ENCODE peak calls at places on chromosomes 3 and 15, in ten cellular contexts. W is psoas muscle, Y is fibroblast of the aortic adventitia, N is RWPE1, B is bronchial epithelial cell, M is HFF-Myc, R is heart left ventricle, I is Calu3, J is astrocyte of the spinal cord, D is K562. A is an unnamed sample.

GRCh38 chr3:182248349-182248880 is 536.7 kb downstream of the SOX2 start:
- DNase-seq in W (no peak), Y (no peak), N (no peak), B (no peak), M (no peak), R (no peak), I (peak; percentile 14), J (no peak), D (peak; percentile 36), A (no peak)

GRCh38 chr15:59691194-59691805 is 2.2 kb upstream of the BNIP2 start:
- DNase-seq in W (no peak), Y (peak; percentile 78), N (peak; percentile 37), B (peak; percentile 58), M (no peak), R (no peak), I (peak; percentile 66), J (peak; percentile 62), D (no peak), A (no peak)

GRCh38 chr3:65351753-65352152 is 664.0 kb upstream of the ADAMTS9 start:
- DNase-seq in W (no peak), Y (no peak), N (no peak), B (no peak), M (no peak), R (no peak), I (no peak), J (no peak), D (no peak), A (no peak)

GRCh38 chr3:197711973-197712707 is 24.6 kb downstream of the RUBCN start:
- DNase-seq in W (peak; percentile 93), Y (peak; percentile 98), N (peak; percentile 92), B (peak; percentile 98), M (peak; percentile 92), R (peak; percentile 83), I (peak; percentile 81), J (peak; percentile 98), D (peak; percentile 41), A (peak; percentile 67)

GRCh38 chr3:104909721-104910120 is 457.0 kb upstream of the ALCAM start:
- DNase-seq in W (no peak), Y (no peak), N (no peak), B (no peak), M (no peak), R (no peak), I (no peak), J (peak; percentile 13), D (no peak), A (no peak)

GRCh38 chr3:11356269-11356668 is 84.1 kb downstream of the ATG7 start:
- DNase-seq in W (no peak), Y (peak; percentile 48), N (no peak), B (no peak), M (no peak), R (no peak), I (no peak), J (peak; percentile 24), D (no peak), A (no peak)

GRCh38 chr3:197511130-197511529 is 44.6 kb downstream of the BDH1 start:
- DNase-seq in W (no peak), Y (peak; percentile 27), N (no peak), B (peak; percentile 49), M (no peak), R (no peak), I (no peak), J (peak; percentile 47), D (no peak), A (no peak)

GRCh38 chr15:36183207-36183606 is 396.2 kb upstream of the CDIN1 start:
- DNase-seq in W (no peak), Y (no peak), N (no peak), B (no peak), M (no peak), R (no peak), I (no peak), J (no peak), D (no peak), A (no peak)

DNA sequence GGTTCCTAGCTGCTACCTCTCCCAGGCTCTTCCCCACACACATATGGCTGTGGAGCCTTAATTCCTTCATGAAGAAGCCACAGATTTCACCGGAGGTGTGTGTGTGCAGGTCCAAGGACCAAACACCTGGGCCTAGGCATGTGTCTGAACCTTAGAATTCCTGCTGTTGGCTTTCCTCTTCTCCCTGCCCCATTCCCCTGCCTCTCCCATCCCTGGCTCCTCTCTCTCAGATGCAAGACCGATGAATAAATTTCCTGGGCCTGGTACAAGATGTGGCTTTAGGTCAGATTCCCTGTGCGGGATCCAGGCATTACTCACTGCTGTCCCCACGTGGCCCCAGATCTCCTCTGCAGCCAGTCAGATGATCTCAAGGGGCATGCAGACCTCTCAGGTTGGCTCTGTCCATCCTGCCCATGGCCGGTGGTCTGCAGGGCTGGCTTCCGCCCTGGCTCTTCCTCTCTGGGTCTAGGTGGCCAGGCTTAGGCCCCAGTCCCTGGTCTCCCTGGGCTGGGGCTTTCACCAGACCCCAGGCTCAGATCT is 20.4 kb downstream of the CCR9 start:
- DNase-seq in W (peak; percentile 64), Y (peak; percentile 77), N (no peak), B (peak; percentile 18), M (no peak), R (no peak), I (no peak), J (peak; percentile 56), D (peak; percentile 40), A (no peak)
- TF ChIP-seq CTCF in W (peak; percentile 34), Y (peak; percentile 71), N (no peak), B (peak; percentile 58), M (peak; percentile 70), R (no peak), I (peak; percentile 13), J (peak; percentile 73), D (peak; percentile 90), A (no peak)

GRCh38 chr15:38867556-38867955 is 302.9 kb upstream of the RASGRP1 start:
- DNase-seq in W (no peak), Y (no peak), N (no peak), B (no peak), M (no peak), R (no peak), I (no peak), J (no peak), D (no peak), A (no peak)
- TF ChIP-seq CTCF in W (no peak), Y (no peak), N (no peak), B (no peak), M (no peak), R (no peak), I (no peak), J (no peak), D (no peak), A (no peak)

GRCh38 chr15:39177561-39177960 is 403.3 kb upstream of the THBS1 start:
- DNase-seq in W (no peak), Y (no peak), N (peak; percentile 91), B (peak; percentile 100), M (no peak), R (no peak), I (no peak), J (no peak), D (no peak), A (no peak)

GRCh38 chr15:39174332-39174731 is 406.5 kb upstream of the THBS1 start:
- DNase-seq in W (no peak), Y (no peak), N (no peak), B (no peak), M (no peak), R (no peak), I (no peak), J (no peak), D (no peak), A (no peak)

GRCh38 chr15:39171944-39172368 is 408.9 kb upstream of the THBS1 start:
- DNase-seq in W (peak; percentile 46), Y (peak; percentile 98), N (peak; percentile 94), B (peak; percentile 98), M (peak; percentile 98), R (no peak), I (peak; percentile 79), J (peak; percentile 97), D (peak; percentile 17), A (no peak)

GRCh38 chr15:39173426-39173825 is 407.5 kb upstream of the THBS1 start:
- DNase-seq in W (no peak), Y (no peak), N (no peak), B (no peak), M (no peak), R (no peak), I (no peak), J (no peak), D (no peak), A (no peak)

DNA sequence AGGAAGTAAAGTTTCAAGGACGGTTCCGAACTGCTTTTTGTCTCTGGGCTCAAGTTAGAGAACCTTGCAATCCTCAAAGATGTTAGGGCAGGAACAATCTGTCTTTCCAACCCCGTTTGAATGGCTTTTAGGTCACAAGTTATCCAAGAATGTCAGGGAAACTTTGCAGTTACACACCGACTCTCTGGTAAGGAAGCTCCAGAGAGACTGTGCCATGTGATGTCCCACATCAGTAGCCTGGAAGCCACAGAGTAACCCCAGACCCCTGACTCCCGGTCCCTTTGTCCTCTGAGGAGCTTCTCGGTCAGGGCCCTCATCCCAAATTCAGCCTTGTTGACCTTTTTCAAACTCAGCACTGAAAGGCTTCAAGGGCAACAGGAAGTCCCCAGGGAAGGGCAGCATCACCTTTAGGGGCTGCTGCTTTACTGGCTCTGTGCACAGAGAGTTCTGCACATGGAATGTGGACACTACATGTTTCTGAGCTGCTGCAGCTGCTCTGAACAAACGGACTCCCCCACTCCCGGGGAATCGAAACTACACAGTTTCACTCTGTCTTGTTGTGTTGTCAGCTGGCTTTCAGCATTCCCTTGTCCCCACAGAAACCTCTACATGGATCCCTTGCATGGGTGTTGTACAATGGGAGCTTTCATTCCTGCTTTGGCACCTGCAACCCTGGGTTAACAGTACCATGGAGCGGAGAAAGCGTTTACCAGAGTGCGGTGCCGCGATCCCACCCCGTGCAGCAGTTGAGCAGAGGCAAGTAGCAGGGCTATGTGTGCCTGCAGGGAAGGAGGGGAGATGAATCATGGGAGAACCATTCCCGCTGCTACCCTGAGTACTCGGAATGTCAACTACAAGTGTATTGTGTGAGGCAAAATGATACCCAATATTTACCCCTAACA is 408.2 kb upstream of the THBS1 start:
- DNase-seq in W (no peak), Y (no peak), N (no peak), B (peak; percentile 34), M (no peak), R (no peak), I (peak; percentile 57), J (peak; percentile 77), D (no peak), A (no peak)
- TF ChIP-seq CTCF in W (no peak), Y (no peak), N (no peak), B (no peak), M (no peak), R (no peak), I (no peak), J (no peak), D (no peak), A (no peak)

DNA sequence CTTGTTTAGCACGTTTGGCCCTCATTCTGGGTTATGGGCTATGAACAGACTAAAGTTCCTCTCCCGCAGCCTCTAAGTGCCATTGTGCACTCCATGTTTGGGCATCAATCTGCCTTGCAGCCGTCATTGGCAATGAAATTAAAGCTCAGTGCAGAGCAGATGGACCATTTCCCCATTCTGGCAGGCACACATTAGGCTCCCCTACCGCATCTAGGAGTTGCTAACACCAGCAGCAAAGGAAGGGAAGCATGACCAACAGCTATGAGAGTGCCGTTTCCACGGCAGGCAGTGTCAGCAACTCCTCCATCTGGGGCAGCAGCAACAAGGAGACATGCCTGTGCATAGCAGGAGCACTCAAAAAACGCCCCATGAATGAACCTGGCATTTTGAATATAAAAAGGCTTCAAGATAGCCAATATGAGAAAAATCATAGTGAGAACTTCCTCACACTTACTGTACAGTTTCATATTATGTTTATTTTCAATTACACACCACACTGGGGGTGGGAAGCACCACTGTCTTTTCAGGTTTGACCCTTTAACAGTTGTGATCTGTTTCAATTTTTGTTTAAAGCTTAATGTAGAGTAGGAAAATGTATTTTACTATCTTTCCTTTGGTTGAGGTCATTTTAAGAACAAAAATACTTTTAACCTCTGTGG is 218.7 kb downstream of the KCNMB2 start:
- DNase-seq in W (no peak), Y (no peak), N (no peak), B (no peak), M (no peak), R (no peak), I (no peak), J (no peak), D (no peak), A (no peak)
- TF ChIP-seq CTCF in W (no peak), Y (no peak), N (no peak), B (no peak), M (no peak), R (no peak), I (no peak), J (no peak), D (no peak), A (no peak)

A was measured in activated B cell treated with CpG ODN at 0.5 μM for 24 hours.